ENCODE peak calls at places on chromosomes 16 and 17, in ten cellular contexts. I, W, D, S, J, P, M, T, O and N are unnamed samples.
A peak's percentile ranks its signal among the peaks of the same experiment; 100 is the strongest.

GRCh38 chr17:76841776-76842405 is 26.3 kb upstream of the MGAT5B start:
- DNase-seq in I (no peak), W (no peak), D (no peak), S (no peak), J (peak; percentile 84), P (no peak), M (no peak), T (no peak), O (no peak), N (no peak)

GRCh38 chr16:12971216-12971615 is 69.8 kb downstream of the SHISA9 start:
- DNase-seq in I (no peak), W (peak; percentile 93), D (no peak), S (no peak), J (peak; percentile 56), P (no peak), M (no peak), T (no peak), O (no peak), N (no peak)

GRCh38 chr16:22813946-22814325 is at the start of gene HS3ST2:
- DNase-seq in I (peak; percentile 3), W (no peak), D (peak; percentile 3), S (peak; percentile 72), J (peak; percentile 91), P (no peak), M (no peak), T (no peak), O (no peak), N (peak; percentile 27)

GRCh38 chr16:55668337-55669281 is 12.8 kb downstream of the SLC6A2 start:
- DNase-seq in I (no peak), W (peak; percentile 86), D (peak; percentile 31), S (no peak), J (peak; percentile 85), P (peak; percentile 51), M (no peak), T (no peak), O (no peak), N (no peak)

GRCh38 chr17:74457146-74457819 is 9.2 kb upstream of the CD300A start:
- DNase-seq in I (peak; percentile 88), W (peak; percentile 63), D (peak; percentile 73), S (peak; percentile 84), J (peak; percentile 94), P (peak; percentile 19), M (peak; percentile 77), T (peak; percentile 11), O (peak; percentile 59), N (peak; percentile 78)

GRCh38 chr17:38605852-38606645 is at the start of gene SRCIN1:
- DNase-seq in I (peak; percentile 75), W (peak; percentile 40), D (no peak), S (peak; percentile 72), J (peak; percentile 93), P (no peak), M (no peak), T (no peak), O (peak; percentile 31), N (peak; percentile 84)

GRCh38 chr17:17439971-17440843 is 36.6 kb upstream of the MED9 start:
- DNase-seq in I (peak; percentile 90), W (peak; percentile 21), D (peak; percentile 66), S (peak; percentile 68), J (peak; percentile 97), P (no peak), M (no peak), T (no peak), O (peak; percentile 69), N (peak; percentile 81)

GRCh38 chr17:8800656-8801055 is 1.5 kb upstream of the MFSD6L start:
- DNase-seq in I (no peak), W (no peak), D (no peak), S (no peak), J (peak; percentile 34), P (no peak), M (no peak), T (no peak), O (no peak), N (no peak)

GRCh38 chr17:63722403-63722802 is 19.2 kb downstream of the STRADA start:
- DNase-seq in I (no peak), W (no peak), D (no peak), S (no peak), J (no peak), P (no peak), M (no peak), T (no peak), O (no peak), N (no peak)

GRCh38 chr17:80765241-80766022 is 220.8 kb downstream of the RPTOR start:
- DNase-seq in I (no peak), W (no peak), D (no peak), S (no peak), J (peak; percentile 46), P (no peak), M (no peak), T (no peak), O (no peak), N (no peak)

DNA sequence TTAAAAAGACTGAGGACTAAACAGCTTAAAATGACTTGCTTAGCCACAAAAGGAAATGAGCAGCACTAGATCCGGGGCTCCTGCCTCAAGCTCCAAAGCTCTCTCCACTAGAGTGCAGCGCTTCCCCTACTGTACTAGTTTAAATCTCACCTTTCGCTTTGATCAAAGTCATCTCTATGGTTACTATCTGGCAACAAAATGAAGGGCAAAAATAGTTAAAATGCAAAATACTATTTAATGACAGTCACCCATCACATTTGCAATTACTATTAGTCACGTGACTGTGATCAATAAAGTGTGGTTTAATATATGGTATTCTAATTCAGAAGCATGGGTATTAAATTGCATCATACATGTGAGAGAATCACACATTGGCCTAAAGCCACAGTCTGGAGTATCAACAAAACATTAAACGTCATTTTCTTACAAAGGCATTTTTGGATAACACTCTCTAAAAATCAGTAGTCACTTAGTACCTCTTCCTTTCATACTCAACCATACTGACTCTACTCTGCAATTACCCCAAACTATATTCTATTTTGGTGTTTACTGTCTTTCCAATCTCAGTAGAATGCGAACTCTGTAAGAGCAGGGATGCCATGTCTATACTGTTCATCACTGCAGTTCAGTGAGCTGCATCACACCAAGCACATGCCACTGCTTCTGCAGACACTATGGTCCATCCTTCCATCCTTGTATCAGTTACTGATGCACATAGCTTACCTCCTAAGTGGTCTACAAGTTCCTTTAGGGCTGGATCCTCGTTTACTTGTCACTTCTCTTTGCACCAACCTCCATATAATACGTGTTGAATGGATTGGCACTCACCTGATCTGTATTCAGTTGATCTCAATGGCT is 6.2 kb downstream of the PSMD12 start:
- DNase-seq in I (peak; percentile 77), W (no peak), D (peak; percentile 42), S (no peak), J (peak; percentile 78), P (no peak), M (no peak), T (no peak), O (peak; percentile 26), N (peak; percentile 42)
- TF ChIP-seq CTCF in I (no peak), W (no peak), D (peak; percentile 39), S (peak; percentile 8), J (peak; percentile 71), P (peak; percentile 31), M (no peak), T (peak; percentile 32), O (peak; percentile 63), N (no peak)

DNA sequence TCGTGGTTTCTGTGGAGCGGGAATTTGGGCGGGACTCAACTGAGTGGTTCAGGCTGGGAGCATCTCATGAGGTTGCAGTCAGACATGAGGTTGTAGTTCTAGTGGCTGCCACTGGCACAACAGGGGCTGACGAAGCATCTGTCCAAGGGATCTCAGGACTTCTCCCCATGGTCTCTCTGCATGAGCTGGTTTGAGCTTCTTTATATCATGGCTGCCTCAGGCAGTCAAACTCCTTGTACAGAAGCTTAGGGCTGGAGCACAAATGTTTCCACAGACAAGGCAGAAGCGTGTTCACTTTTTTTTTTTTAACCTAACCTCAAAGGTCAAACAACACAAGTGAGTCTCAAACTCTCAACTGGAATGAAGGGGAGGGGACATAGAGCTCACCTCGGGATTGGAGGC is 243.3 kb downstream of the MSI2 start:
- DNase-seq in I (peak; percentile 10), W (no peak), D (no peak), S (no peak), J (no peak), P (no peak), M (no peak), T (no peak), O (no peak), N (no peak)
- TF ChIP-seq CTCF in I (no peak), W (no peak), D (no peak), S (no peak), J (peak; percentile 43), P (peak; percentile 3), M (no peak), T (no peak), O (no peak), N (no peak)

GRCh38 chr17:44095647-44096496 is 25.3 kb downstream of the G6PC3 start:
- DNase-seq in I (no peak), W (peak; percentile 88), D (peak; percentile 95), S (peak; percentile 75), J (peak; percentile 99), P (peak; percentile 80), M (no peak), T (peak; percentile 77), O (no peak), N (peak; percentile 60)
- TF ChIP-seq CTCF in I (no peak), W (no peak), D (peak; percentile 24), S (no peak), J (no peak), P (peak; percentile 9), M (no peak), T (peak; percentile 39), O (no peak), N (no peak)

DNA sequence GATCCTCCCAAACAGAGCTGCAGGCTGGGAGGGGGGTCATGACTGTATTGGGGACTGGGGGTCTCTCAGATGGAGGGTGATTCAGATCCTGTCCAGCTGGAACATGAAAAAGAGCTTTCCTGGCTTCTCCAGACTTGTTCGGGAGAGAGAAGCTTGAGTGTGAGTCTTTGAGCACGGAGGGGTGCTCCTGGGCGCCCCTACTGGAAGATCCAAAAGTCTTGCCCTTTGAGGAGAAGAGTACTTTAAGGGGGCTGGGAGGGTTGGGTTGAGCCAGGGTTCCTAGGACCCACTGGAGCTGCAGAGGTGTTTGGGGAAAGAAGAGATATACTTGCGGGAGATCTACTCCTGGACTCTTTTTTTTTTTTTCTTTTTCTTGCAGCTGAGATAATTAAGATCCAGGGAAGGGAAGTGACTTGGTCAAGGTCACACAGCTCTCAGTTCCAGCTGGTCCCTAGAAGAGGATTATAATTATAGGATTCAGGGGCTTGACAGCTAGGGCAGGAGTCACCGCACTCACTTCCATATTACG is 8.4 kb downstream of the RARA start:
- DNase-seq in I (peak; percentile 73), W (no peak), D (peak; percentile 71), S (peak; percentile 58), J (peak; percentile 93), P (no peak), M (no peak), T (no peak), O (no peak), N (peak; percentile 77)
- TF ChIP-seq CTCF in I (peak; percentile 79), W (peak; percentile 71), D (peak; percentile 65), S (peak; percentile 43), J (peak; percentile 71), P (peak; percentile 72), M (peak; percentile 38), T (peak; percentile 73), O (peak; percentile 54), N (peak; percentile 61)

DNA sequence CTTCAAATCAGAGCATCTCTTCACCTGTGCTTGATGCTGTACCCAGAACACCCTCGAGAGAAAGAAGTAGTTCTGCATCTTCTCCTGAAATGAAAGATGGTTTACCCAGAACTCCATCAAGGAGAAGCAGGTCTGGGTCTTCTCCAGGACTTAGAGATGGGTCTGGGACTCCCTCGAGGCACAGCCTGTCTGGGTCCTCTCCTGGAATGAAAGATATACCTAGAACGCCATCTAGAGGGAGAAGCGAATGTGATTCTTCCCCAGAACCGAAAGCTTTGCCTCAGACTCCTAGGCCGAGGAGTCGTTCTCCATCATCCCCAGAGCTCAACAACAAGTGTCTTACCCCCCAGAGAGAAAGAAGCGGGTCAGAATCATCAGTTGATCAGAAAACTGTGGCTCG is 12.3 kb downstream of the SRRM2 start:
- DNase-seq in I (no peak), W (no peak), D (no peak), S (no peak), J (no peak), P (no peak), M (no peak), T (no peak), O (no peak), N (no peak)
- TF ChIP-seq CTCF in I (no peak), W (peak; percentile 33), D (no peak), S (no peak), J (no peak), P (no peak), M (no peak), T (no peak), O (no peak), N (no peak)